ENCODE peak calls at places on chromosome 17, in nine cellular contexts. One of them, this sample, is unnamed.
A peak's percentile ranks its signal among the peaks of the same experiment; 100 is the strongest.

GRCh38 chr17:80539022-80539421 is 5.6 kb upstream of the RPTOR start:
- DNase-seq in breast epithelium: no peak
- DNase-seq in lower leg skin: no peak
- DNase-seq in psoas muscle: no peak
- DNase-seq in Calu3: no peak
- DNase-seq in cardiac muscle cell: no peak
- DNase-seq in PC-9: no peak
- DNase-seq in fibroblast of the aortic adventitia: no peak
- DNase-seq in endodermal cell: peak; percentile 80
- DNase-seq in this sample: no peak

GRCh38 chr17:1008008-1008761 is 11.3 kb downstream of the TIMM22 start:
- DNase-seq in breast epithelium: peak; percentile 59
- DNase-seq in lower leg skin: peak; percentile 63
- DNase-seq in psoas muscle: peak; percentile 87
- DNase-seq in Calu3: no peak
- DNase-seq in cardiac muscle cell: no peak
- DNase-seq in PC-9: no peak
- DNase-seq in fibroblast of the aortic adventitia: no peak
- DNase-seq in endodermal cell: no peak
- DNase-seq in this sample: no peak

GRCh38 chr17:82231562-82232321 is 2.9 kb downstream of the SLC16A3 start:
- DNase-seq in breast epithelium: peak; percentile 68
- DNase-seq in lower leg skin: peak; percentile 66
- DNase-seq in psoas muscle: peak; percentile 87
- DNase-seq in Calu3: peak; percentile 71
- DNase-seq in cardiac muscle cell: peak; percentile 92
- DNase-seq in PC-9: peak; percentile 82
- DNase-seq in fibroblast of the aortic adventitia: peak; percentile 67
- DNase-seq in endodermal cell: peak; percentile 96
- DNase-seq in this sample: no peak

GRCh38 chr17:17971431-17972125 is 622 bp downstream of the TOM1L2 start:
- DNase-seq in breast epithelium: peak; percentile 35
- DNase-seq in lower leg skin: no peak
- DNase-seq in psoas muscle: peak; percentile 83
- DNase-seq in Calu3: peak; percentile 30
- DNase-seq in cardiac muscle cell: peak; percentile 41
- DNase-seq in PC-9: peak; percentile 63
- DNase-seq in fibroblast of the aortic adventitia: peak; percentile 51
- DNase-seq in endodermal cell: no peak
- DNase-seq in this sample: no peak

GRCh38 chr17:47982645-47983440 is 11.9 kb downstream of the CDK5RAP3 start:
- DNase-seq in breast epithelium: no peak
- DNase-seq in lower leg skin: no peak
- DNase-seq in psoas muscle: no peak
- DNase-seq in Calu3: no peak
- DNase-seq in cardiac muscle cell: no peak
- DNase-seq in PC-9: no peak
- DNase-seq in fibroblast of the aortic adventitia: no peak
- DNase-seq in endodermal cell: no peak
- DNase-seq in this sample: no peak

GRCh38 chr17:58318627-58319180 is 9.9 kb downstream of the TSPOAP1 start:
- DNase-seq in breast epithelium: no peak
- DNase-seq in lower leg skin: no peak
- DNase-seq in psoas muscle: no peak
- DNase-seq in Calu3: no peak
- DNase-seq in cardiac muscle cell: no peak
- DNase-seq in PC-9: no peak
- DNase-seq in fibroblast of the aortic adventitia: no peak
- DNase-seq in endodermal cell: no peak
- DNase-seq in this sample: no peak

GRCh38 chr17:73754886-73755285 is 110.6 kb upstream of the SDK2 start:
- DNase-seq in breast epithelium: no peak
- DNase-seq in lower leg skin: no peak
- DNase-seq in psoas muscle: no peak
- DNase-seq in Calu3: no peak
- DNase-seq in cardiac muscle cell: no peak
- DNase-seq in PC-9: no peak
- DNase-seq in fibroblast of the aortic adventitia: no peak
- DNase-seq in endodermal cell: no peak
- DNase-seq in this sample: no peak

GRCh38 chr17:57926723-57927047 is 28.5 kb downstream of the CUEDC1 start:
- DNase-seq in breast epithelium: no peak
- DNase-seq in lower leg skin: no peak
- DNase-seq in psoas muscle: peak; percentile 12
- DNase-seq in Calu3: no peak
- DNase-seq in cardiac muscle cell: no peak
- DNase-seq in PC-9: no peak
- DNase-seq in fibroblast of the aortic adventitia: no peak
- DNase-seq in endodermal cell: no peak
- DNase-seq in this sample: no peak

GRCh38 chr17:42180922-42181850 is at the start of gene KCNH4:
- DNase-seq in breast epithelium: peak; percentile 33
- DNase-seq in lower leg skin: peak; percentile 40
- DNase-seq in psoas muscle: peak; percentile 86
- DNase-seq in Calu3: peak; percentile 36
- DNase-seq in cardiac muscle cell: peak; percentile 78
- DNase-seq in PC-9: no peak
- DNase-seq in fibroblast of the aortic adventitia: peak; percentile 67
- DNase-seq in endodermal cell: peak; percentile 91
- DNase-seq in this sample: peak; percentile 15

GRCh38 chr17:81858967-81859905 is 1.1 kb downstream of the P4HB start:
- DNase-seq in breast epithelium: no peak
- DNase-seq in lower leg skin: no peak
- DNase-seq in psoas muscle: no peak
- DNase-seq in Calu3: no peak
- DNase-seq in cardiac muscle cell: peak; percentile 31
- DNase-seq in PC-9: no peak
- DNase-seq in fibroblast of the aortic adventitia: peak; percentile 29
- DNase-seq in endodermal cell: no peak
- DNase-seq in this sample: no peak

GRCh38 chr17:19723967-19724366 is 7.6 kb upstream of the SLC47A2 start:
- DNase-seq in breast epithelium: peak; percentile 90
- DNase-seq in lower leg skin: peak; percentile 84
- DNase-seq in psoas muscle: peak; percentile 23
- DNase-seq in Calu3: no peak
- DNase-seq in cardiac muscle cell: no peak
- DNase-seq in PC-9: peak; percentile 79
- DNase-seq in fibroblast of the aortic adventitia: no peak
- DNase-seq in endodermal cell: no peak
- DNase-seq in this sample: no peak

GRCh38 chr17:51298508-51299371 is 38.4 kb downstream of the UTP18 start:
- DNase-seq in breast epithelium: no peak
- DNase-seq in lower leg skin: no peak
- DNase-seq in psoas muscle: no peak
- DNase-seq in Calu3: peak; percentile 38
- DNase-seq in cardiac muscle cell: peak; percentile 65
- DNase-seq in PC-9: no peak
- DNase-seq in fibroblast of the aortic adventitia: peak; percentile 61
- DNase-seq in endodermal cell: peak; percentile 66
- DNase-seq in this sample: no peak

GRCh38 chr17:77208217-77208808 is 67.5 kb downstream of the SEC14L1 start:
- DNase-seq in breast epithelium: no peak
- DNase-seq in lower leg skin: no peak
- DNase-seq in psoas muscle: no peak
- DNase-seq in Calu3: no peak
- DNase-seq in cardiac muscle cell: peak; percentile 50
- DNase-seq in PC-9: no peak
- DNase-seq in fibroblast of the aortic adventitia: peak; percentile 66
- DNase-seq in endodermal cell: peak; percentile 68
- DNase-seq in this sample: peak; percentile 19
- TF ChIP-seq CTCF in breast epithelium: no peak
- TF ChIP-seq CTCF in lower leg skin: no peak
- TF ChIP-seq CTCF in psoas muscle: peak; percentile 37
- TF ChIP-seq CTCF in Calu3: no peak
- TF ChIP-seq CTCF in cardiac muscle cell: peak; percentile 24
- TF ChIP-seq CTCF in PC-9: no peak
- TF ChIP-seq CTCF in fibroblast of the aortic adventitia: peak; percentile 48
- TF ChIP-seq CTCF in endodermal cell: peak; percentile 33
- TF ChIP-seq CTCF in this sample: peak; percentile 54

DNA sequence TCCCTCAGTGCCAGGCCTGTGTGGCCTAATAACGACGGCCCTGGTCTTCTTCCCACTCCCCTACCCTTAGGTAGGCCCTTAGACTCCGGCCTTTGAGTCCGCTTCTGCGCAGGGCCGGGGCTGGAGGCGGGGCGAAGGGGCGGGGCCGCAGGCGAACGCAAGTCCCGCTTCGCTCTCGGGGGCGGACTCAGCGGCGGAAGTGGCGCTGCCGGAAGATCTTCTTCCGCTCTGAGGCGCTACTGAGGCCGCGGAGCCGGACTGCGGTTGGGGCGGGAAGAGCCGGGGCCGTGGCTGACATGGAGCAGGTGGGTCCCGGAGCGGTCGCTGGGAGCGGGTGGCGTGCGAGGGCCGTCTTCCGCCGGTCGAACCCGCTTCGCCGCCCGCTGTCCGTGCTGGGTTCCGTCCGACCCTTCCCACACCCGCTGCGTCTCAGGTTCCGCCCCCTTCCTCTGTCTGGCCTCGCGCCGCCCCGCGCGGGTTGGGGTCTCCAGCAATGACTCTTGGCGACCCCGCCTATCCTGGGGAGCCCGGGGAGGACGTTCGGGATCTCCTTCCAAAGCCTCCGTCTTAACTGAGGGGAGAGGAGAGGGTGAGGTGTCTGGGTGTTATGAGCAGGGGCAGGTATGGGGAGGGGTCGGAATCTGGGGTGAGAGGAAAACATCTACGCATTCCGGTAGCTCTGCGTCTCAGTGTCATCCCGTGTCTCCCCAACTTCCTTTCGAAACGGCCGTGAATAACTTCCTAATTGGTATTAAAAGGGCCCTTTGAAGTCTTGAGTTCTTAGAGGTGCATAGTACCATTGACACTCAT is at the start of gene STARD3:
- DNase-seq in breast epithelium: peak; percentile 88
- DNase-seq in lower leg skin: peak; percentile 85
- DNase-seq in psoas muscle: peak; percentile 96
- DNase-seq in Calu3: no peak
- DNase-seq in cardiac muscle cell: peak; percentile 91
- DNase-seq in PC-9: peak; percentile 82
- DNase-seq in fibroblast of the aortic adventitia: peak; percentile 85
- DNase-seq in endodermal cell: peak; percentile 99
- DNase-seq in this sample: peak; percentile 72
- TF ChIP-seq CTCF in breast epithelium: peak; percentile 9
- TF ChIP-seq CTCF in lower leg skin: no peak
- TF ChIP-seq CTCF in psoas muscle: no peak
- TF ChIP-seq CTCF in Calu3: no peak
- TF ChIP-seq CTCF in cardiac muscle cell: no peak
- TF ChIP-seq CTCF in PC-9: no peak
- TF ChIP-seq CTCF in fibroblast of the aortic adventitia: peak; percentile 27
- TF ChIP-seq CTCF in endodermal cell: peak; percentile 47
- TF ChIP-seq CTCF in this sample: no peak

GRCh38 chr17:50112694-50113093 is 17.3 kb downstream of the SAMD14 start:
- DNase-seq in breast epithelium: no peak
- DNase-seq in lower leg skin: no peak
- DNase-seq in psoas muscle: peak; percentile 76
- DNase-seq in Calu3: no peak
- DNase-seq in cardiac muscle cell: no peak
- DNase-seq in PC-9: no peak
- DNase-seq in fibroblast of the aortic adventitia: no peak
- DNase-seq in endodermal cell: no peak
- DNase-seq in this sample: no peak
- TF ChIP-seq CTCF in breast epithelium: peak; percentile 35
- TF ChIP-seq CTCF in lower leg skin: no peak
- TF ChIP-seq CTCF in psoas muscle: peak; percentile 21
- TF ChIP-seq CTCF in Calu3: no peak
- TF ChIP-seq CTCF in cardiac muscle cell: no peak
- TF ChIP-seq CTCF in PC-9: no peak
- TF ChIP-seq CTCF in fibroblast of the aortic adventitia: no peak
- TF ChIP-seq CTCF in endodermal cell: no peak
- TF ChIP-seq CTCF in this sample: no peak

DNA sequence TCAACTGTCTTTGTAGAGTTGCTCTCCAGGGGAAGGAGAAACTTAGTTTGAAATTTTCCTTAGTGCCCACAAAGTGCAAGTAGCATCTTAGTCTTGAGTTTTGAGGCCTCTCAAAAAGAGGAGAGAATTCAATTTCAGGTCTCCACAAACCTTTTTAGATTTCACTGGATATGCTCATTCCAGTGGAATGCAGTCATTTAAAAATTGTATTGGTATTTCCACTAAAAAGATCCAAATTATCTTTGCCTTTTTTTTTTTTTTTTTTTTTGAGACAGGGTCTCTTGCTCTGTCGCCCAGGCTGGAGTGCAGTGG is 6.9 kb upstream of the FOXJ1 start:
- DNase-seq in breast epithelium: no peak
- DNase-seq in lower leg skin: no peak
- DNase-seq in psoas muscle: no peak
- DNase-seq in Calu3: no peak
- DNase-seq in cardiac muscle cell: no peak
- DNase-seq in PC-9: no peak
- DNase-seq in fibroblast of the aortic adventitia: no peak
- DNase-seq in endodermal cell: no peak
- DNase-seq in this sample: no peak
- TF ChIP-seq CTCF in breast epithelium: peak; percentile 2
- TF ChIP-seq CTCF in lower leg skin: no peak
- TF ChIP-seq CTCF in psoas muscle: no peak
- TF ChIP-seq CTCF in Calu3: no peak
- TF ChIP-seq CTCF in cardiac muscle cell: no peak
- TF ChIP-seq CTCF in PC-9: no peak
- TF ChIP-seq CTCF in fibroblast of the aortic adventitia: no peak
- TF ChIP-seq CTCF in endodermal cell: no peak
- TF ChIP-seq CTCF in this sample: no peak

GRCh38 chr17:21452377-21453143 is 76.4 kb downstream of the KCNJ12 start:
- DNase-seq in breast epithelium: peak; percentile 31
- DNase-seq in lower leg skin: peak; percentile 63
- DNase-seq in psoas muscle: peak; percentile 74
- DNase-seq in Calu3: no peak
- DNase-seq in cardiac muscle cell: peak; percentile 87
- DNase-seq in PC-9: no peak
- DNase-seq in fibroblast of the aortic adventitia: peak; percentile 79
- DNase-seq in endodermal cell: peak; percentile 86
- DNase-seq in this sample: peak; percentile 24
- TF ChIP-seq CTCF in breast epithelium: peak; percentile 25
- TF ChIP-seq CTCF in lower leg skin: no peak
- TF ChIP-seq CTCF in psoas muscle: peak; percentile 67
- TF ChIP-seq CTCF in Calu3: no peak
- TF ChIP-seq CTCF in cardiac muscle cell: peak; percentile 76
- TF ChIP-seq CTCF in PC-9: no peak
- TF ChIP-seq CTCF in fibroblast of the aortic adventitia: peak; percentile 74
- TF ChIP-seq CTCF in endodermal cell: peak; percentile 89
- TF ChIP-seq CTCF in this sample: peak; percentile 72

This sample was measured in AG09319.